ENCODE peak calls at places on chromosomes 2 and 18, in six cellular contexts. K, W, C, R, V and F are unnamed samples.

GRCh38 chr18:35076556-35076955 is 35.3 kb downstream of the MAPRE2 start:
- DNase-seq in V (peak), R (peak), W (no peak), K (peak), C (peak), F (peak)

GRCh38 chr18:12944724-12945123 is 3.1 kb upstream of the SEH1L start:
- DNase-seq in C (peak), W (no peak), K (no peak), R (peak), V (no peak), F (no peak)

GRCh38 chr2:65427536-65427935 is 4.9 kb downstream of the SPRED2 start:
- DNase-seq in R (no peak), V (no peak), K (no peak), W (no peak), C (no peak), F (no peak)

GRCh38 chr18:55235094-55235461 is 275.8 kb upstream of the CCDC68 start:
- DNase-seq in W (no peak), C (no peak), K (no peak), V (no peak), R (no peak), F (no peak)

GRCh38 chr2:124048664-124049063 is 23.6 kb downstream of the CNTNAP5 start:
- DNase-seq in C (no peak), V (no peak), K (no peak), R (no peak), W (no peak), F (no peak)

GRCh38 chr2:44777542-44777941 is 164.0 kb upstream of the SIX3 start:
- DNase-seq in K (no peak), C (no peak), W (no peak), V (peak), R (no peak), F (no peak)

GRCh38 chr2:217402622-217403383 is 542.9 kb upstream of the TNP1 start:
- DNase-seq in K (no peak), W (peak), C (no peak), V (peak), R (no peak), F (no peak)

GRCh38 chr2:85743304-85743978 is 10.3 kb upstream of the ATOH8 start:
- DNase-seq in W (no peak), C (peak), K (no peak), V (peak), R (peak), F (no peak)

GRCh38 chr2:204019572-204020501 is 83.3 kb downstream of the ICOS start:
- DNase-seq in K (peak), R (peak), W (no peak), V (peak), C (peak), F (no peak)

GRCh38 chr2:6877402-6878305 is at the start of gene RSAD2:
- DNase-seq in W (peak), C (peak), V (peak), R (peak), K (no peak), F (no peak)

GRCh38 chr18:22110482-22110924 is 58.9 kb upstream of the GATA6 start:
- DNase-seq in C (no peak), K (no peak), W (no peak), V (no peak), R (no peak), F (no peak)

GRCh38 chr2:205692095-205692494 is 9.8 kb downstream of the NRP2 start:
- DNase-seq in C (peak), K (no peak), R (peak), V (no peak), W (no peak), F (no peak)

GRCh38 chr18:3793545-3793944 is 343.6 kb downstream of the TGIF1 start:
- DNase-seq in W (no peak), K (no peak), R (no peak), C (peak), V (no peak), F (no peak)

GRCh38 chr2:206378835-206379234 is 64.5 kb upstream of the ADAM23 start:
- DNase-seq in R (peak), K (no peak), W (no peak), V (no peak), C (peak), F (no peak)

GRCh38 chr2:58923869-58924268 is 682.7 kb upstream of the FANCL start:
- DNase-seq in W (no peak), K (peak), C (peak), R (peak), V (peak), F (peak)

GRCh38 chr2:74250189-74250631 is 51.8 kb downstream of the MTHFD2 start:
- DNase-seq in K (no peak), V (peak), W (peak), C (peak), R (peak), F (no peak)

GRCh38 chr2:73907840-73908452 is 15.1 kb downstream of the ACTG2 start:
- DNase-seq in W (no peak), R (peak), V (peak), C (peak), K (no peak), F (no peak)

GRCh38 chr2:240796543-240797499 is 23.2 kb downstream of the KIF1A start:
- DNase-seq in W (peak), C (no peak), K (no peak), V (no peak), R (no peak), F (no peak)

GRCh38 chr2:79009388-79009787 is 16.1 kb upstream of the REG3G start:
- DNase-seq in V (no peak), W (no peak), R (no peak), C (no peak), K (no peak), F (no peak)
- TF ChIP-seq CTCF in V (no peak), W (no peak), R (no peak), C (no peak), K (no peak), F (no peak)

DNA sequence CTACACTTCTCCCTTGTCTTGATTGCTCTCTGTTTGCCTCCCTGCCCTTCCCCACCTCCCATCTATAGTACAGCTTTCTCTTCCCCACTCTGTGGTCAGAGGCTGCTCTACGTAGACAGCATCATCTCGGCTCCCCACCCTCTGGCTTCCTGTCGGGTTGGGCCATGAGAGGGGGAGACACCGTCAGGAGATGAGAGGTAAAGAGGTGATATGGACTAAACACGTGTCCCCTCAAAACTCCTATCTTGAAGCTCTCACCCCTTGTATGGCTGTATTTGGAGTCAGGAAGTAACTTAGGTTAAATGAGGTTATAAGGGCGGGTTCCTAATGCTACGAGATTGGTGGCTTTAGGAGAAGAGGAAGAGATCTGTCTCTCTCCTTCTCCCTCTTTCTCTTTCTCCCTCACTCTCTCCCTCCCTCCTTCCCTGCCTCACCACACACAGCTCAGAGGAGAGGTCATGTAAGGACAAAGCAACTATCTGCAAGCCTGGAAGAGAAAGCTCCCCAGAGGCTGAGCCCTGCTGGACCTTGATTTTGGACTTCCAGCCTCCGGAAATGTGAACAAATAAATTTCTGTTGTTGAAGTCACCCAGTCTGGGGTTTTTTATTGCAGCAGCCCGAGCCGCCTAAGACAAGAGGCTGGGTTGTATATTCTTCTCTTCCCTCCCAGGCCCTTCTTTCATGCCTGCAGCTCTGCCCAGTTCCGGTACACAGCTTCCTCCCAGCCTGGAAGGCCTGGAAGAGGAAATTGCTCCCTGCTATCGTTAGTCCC is 138.1 kb downstream of the AKAIN1 start:
- DNase-seq in R (no peak), K (no peak), W (no peak), C (no peak), V (no peak), F (no peak)
- H3K4me3 ChIP-seq in R (no peak), K (no peak), W (no peak), C (no peak), V (no peak), F (no peak)

GRCh38 chr2:122029945-122030344 is 274.5 kb downstream of the TSN start:
- DNase-seq in K (no peak), R (no peak), W (no peak), C (no peak), V (peak), F (no peak)

GRCh38 chr2:122029456-122029855 is 274.0 kb downstream of the TSN start:
- DNase-seq in V (no peak), C (no peak), R (no peak), K (no peak), W (no peak), F (no peak)

GRCh38 chr2:122033796-122034195 is 278.3 kb downstream of the TSN start:
- DNase-seq in W (no peak), K (no peak), V (no peak), C (no peak), R (no peak), F (no peak)

GRCh38 chr2:122032264-122032645 is 276.8 kb downstream of the TSN start:
- DNase-seq in W (no peak), V (no peak), K (no peak), C (no peak), R (no peak), F (no peak)

DNA sequence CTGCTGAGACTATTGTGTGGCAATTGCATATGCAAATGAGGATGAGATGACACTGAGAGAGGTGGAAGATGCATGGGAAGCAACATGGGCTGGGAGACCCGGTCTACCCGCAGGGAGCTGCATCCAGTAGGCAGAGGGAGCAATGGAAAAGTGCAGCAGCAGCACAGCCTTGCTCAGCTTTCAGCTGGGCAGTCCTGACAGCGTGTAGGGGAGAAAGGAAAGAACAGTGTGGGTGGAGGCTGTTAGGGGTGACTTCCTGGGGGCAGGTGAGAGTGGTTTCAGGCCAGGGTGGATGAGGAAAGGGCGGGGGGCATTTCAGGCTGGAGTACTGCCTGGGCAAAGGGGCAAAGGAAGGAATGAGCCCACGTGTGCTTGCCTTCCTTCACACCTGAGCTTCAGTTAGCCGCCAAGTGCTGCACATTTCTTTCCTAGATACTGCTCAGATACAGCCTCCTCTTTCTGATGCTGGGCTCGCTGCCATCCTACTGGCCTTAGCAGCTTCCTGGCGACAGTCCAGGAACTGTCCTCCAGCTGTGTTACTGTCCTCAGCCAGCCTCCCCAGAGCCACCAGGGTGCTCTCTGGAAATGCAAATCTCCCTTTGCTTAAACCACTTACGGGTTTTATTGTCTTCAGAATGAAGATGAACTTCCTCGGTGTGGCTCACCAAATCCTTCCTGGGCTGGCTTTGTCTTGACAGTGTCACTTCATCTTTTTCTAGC is 276.3 kb downstream of the TSN start:
- DNase-seq in R (peak), V (no peak), C (peak), W (no peak), K (no peak), F (no peak)
- TF ChIP-seq CTCF in R (no peak), V (no peak), C (no peak), W (no peak), K (no peak), F (no peak)

DNA sequence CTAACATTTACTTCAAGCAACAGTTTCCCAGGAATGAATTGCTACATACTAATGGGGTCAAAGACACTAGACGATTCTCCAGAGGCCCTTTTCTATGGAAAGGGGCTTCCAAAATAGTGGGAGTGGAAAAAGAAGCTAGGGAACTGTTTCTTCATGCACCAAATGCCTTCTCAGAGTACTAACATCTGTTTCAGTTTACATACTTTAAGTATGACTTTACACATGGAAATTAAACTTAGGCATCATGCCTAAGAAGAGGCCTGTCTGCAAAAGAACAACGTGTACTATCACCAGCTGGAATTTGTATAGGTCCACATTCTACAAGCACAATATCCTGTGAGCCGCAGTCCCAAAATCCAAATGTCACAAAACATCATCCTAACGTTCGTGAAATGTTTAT is 29.4 kb upstream of the WDR75 start:
- DNase-seq in V (peak), R (peak), K (no peak), C (peak), W (peak), F (peak)
- H3K4me3 ChIP-seq in V (no peak), R (no peak), K (no peak), C (peak), W (no peak), F (no peak)

GRCh38 chr18:38651736-38652135 is 1086.1 kb upstream of the CELF4 start:
- DNase-seq in W (no peak), K (no peak), R (no peak), V (no peak), C (no peak), F (no peak)

DNA sequence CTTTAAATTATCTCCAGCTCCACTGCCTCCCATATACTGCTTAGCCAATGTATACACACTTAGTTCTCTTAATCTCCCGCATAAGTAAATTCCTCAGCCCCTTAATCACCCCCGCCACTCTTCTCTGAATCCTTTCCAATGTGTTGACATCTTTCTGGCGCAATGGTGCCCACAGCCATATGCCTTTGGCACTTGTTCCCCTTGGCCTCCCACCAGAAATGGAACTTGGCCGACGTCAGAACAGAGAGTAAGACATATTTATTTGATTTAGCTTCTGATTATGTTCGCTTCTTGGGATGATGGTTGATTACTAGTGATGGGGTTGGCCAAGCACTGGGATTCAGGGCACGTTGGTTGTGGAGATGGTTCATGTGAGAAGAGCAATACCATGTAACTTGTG is 1089.4 kb upstream of the CELF4 start:
- DNase-seq in K (no peak), R (no peak), W (no peak), C (no peak), V (no peak), F (no peak)
- TF ChIP-seq CTCF in K (no peak), R (no peak), W (no peak), C (no peak), V (no peak), F (no peak)

GRCh38 chr2:109028738-109029443 is 39.9 kb upstream of the EDAR start:
- DNase-seq in C (no peak), K (no peak), V (no peak), R (no peak), W (no peak), F (no peak)

GRCh38 chr2:109029444-109030193 is 40.6 kb upstream of the EDAR start:
- DNase-seq in V (no peak), W (no peak), R (no peak), K (no peak), C (no peak), F (no peak)

GRCh38 chr2:109032229-109032800 is 43.3 kb upstream of the EDAR start:
- DNase-seq in W (no peak), R (no peak), V (no peak), C (peak), K (no peak), F (no peak)

GRCh38 chr2:109031481-109032228 is 42.6 kb upstream of the EDAR start:
- DNase-seq in W (peak), R (peak), V (peak), C (peak), K (no peak), F (no peak)

DNA sequence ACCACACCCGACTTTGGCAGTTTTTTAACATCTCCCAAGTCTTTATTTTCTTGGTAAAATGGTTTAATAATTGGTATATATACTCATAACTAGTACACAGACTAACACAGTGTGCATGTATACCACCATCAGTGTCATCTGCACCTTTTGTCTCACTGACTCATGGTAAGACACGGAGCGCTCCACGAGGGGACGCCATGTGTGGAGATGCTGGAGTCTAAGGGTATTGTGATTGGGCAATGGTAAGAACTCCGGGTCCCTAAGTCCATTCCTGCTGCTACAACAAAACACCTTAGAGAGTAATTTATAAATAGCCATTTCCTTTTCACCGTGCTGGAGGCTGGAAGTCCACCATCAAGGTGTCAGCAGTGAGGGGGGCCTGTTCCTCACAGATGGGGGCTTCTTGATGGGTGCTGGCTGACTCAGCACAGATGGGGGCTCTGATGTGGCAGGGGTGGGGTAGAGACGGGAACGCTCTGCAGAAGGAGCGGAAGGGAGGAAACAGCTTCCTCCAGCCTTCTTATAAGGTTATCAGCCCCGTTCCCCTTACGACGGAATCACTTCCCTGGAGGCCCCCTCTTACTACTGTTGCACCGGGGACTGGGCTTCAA is 42.0 kb upstream of the EDAR start:
- DNase-seq in R (no peak), W (no peak), V (no peak), K (no peak), C (no peak), F (no peak)
- H3K4me3 ChIP-seq in R (no peak), W (peak), V (peak), K (peak), C (peak), F (no peak)

GRCh38 chr2:12721571-12722444 is 5.1 kb downstream of the TRIB2 start:
- DNase-seq in C (peak), W (peak), V (peak), R (peak), K (no peak), F (peak)
- TF ChIP-seq CTCF in C (no peak), W (no peak), V (no peak), R (no peak), K (no peak), F (no peak)

GRCh38 chr2:5690718-5691658 is 1.2 kb upstream of the SOX11 start:
- DNase-seq in C (peak), R (no peak), W (no peak), K (no peak), V (no peak), F (no peak)

GRCh38 chr2:5692561-5693287 is 540 bp downstream of the SOX11 start:
- DNase-seq in C (peak), R (peak), V (no peak), K (no peak), W (no peak), F (no peak)

GRCh38 chr2:5691659-5692529 is at the start of gene SOX11:
- DNase-seq in R (peak), W (no peak), V (no peak), K (peak), C (peak), F (peak)

GRCh38 chr2:5690231-5690630 is 2.0 kb upstream of the SOX11 start:
- DNase-seq in C (no peak), R (no peak), W (no peak), V (no peak), K (no peak), F (no peak)

DNA sequence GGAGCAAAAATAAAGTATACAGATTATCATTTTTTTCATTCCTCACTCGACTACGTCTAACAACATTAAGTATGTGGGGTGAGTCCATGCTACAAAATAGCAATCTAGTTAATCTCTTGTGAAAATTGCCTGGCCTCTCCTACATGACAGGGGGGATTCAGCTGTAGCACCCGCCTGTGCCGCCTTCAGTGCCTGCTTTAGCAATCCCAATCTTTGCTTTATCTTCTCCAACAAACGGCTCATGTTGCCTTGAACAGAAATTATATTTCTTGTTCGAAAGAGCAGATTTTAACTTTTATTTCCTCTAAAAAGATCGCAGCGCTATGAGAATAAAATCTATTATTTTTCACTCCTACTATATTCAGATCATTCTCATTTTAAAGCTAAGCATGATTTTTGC is 2.4 kb upstream of the SOX11 start:
- DNase-seq in K (no peak), W (no peak), C (no peak), V (no peak), R (no peak), F (no peak)
- H3K4me3 ChIP-seq in K (peak), W (no peak), C (no peak), V (no peak), R (no peak), F (no peak)

GRCh38 chr2:102251042-102251848 is 60.1 kb upstream of the IL1RL1 start:
- DNase-seq in V (peak), R (no peak), C (peak), W (peak), K (no peak), F (no peak)
- TF ChIP-seq CTCF in V (peak), R (peak), C (peak), W (no peak), K (peak), F (peak)

GRCh38 chr2:37471994-37472393 is 127.6 kb downstream of the QPCT start:
- DNase-seq in C (peak), R (peak), W (no peak), K (no peak), V (peak), F (peak)
- H3K4me3 ChIP-seq in C (no peak), R (no peak), W (no peak), K (no peak), V (no peak), F (no peak)